ENCODE peak calls at places on chromosomes 6 and 20, in seven cellular contexts. E is HFFc6, V is WTC11, C is body of pancreas, S is bronchial epithelial cell, F is heart right ventricle, X is IMR-90. O is an unnamed sample.

GRCh38 chr20:35463455-35464300 is 8.3 kb downstream of the CEP250 start:
- DNase-seq in E (peak), V (peak), C (peak), S (peak), F (peak), X (peak), O (peak)

GRCh38 chr20:49887251-49887827 is 28.0 kb downstream of the SPATA2 start:
- DNase-seq in E (peak), V (no peak), C (peak), S (no peak), F (peak), X (peak), O (no peak)

GRCh38 chr6:137389150-137389664 is 105.0 kb downstream of the OLIG3 start:
- DNase-seq in E (no peak), V (no peak), C (no peak), S (peak), F (no peak), X (no peak), O (no peak)

GRCh38 chr6:157514659-157515496 is 133.9 kb downstream of the ZDHHC14 start:
- DNase-seq in E (peak), V (no peak), C (no peak), S (peak), F (peak), X (peak), O (no peak)

GRCh38 chr6:16420715-16421461 is 182.5 kb downstream of the GMPR start:
- DNase-seq in E (peak), V (no peak), C (no peak), S (no peak), F (no peak), X (peak), O (no peak)

GRCh38 chr20:58306421-58307261 is 2.9 kb upstream of the RAB22A start:
- DNase-seq in E (no peak), V (no peak), C (peak), S (peak), F (peak), X (peak), O (no peak)

GRCh38 chr20:13325033-13325432 is 104.0 kb downstream of the ISM1 start:
- DNase-seq in E (peak), V (peak), C (peak), S (peak), F (no peak), X (peak), O (peak)

GRCh38 chr6:167576798-167577528 is 249.7 kb upstream of the AFDN start:
- DNase-seq in E (no peak), V (no peak), C (no peak), S (no peak), F (no peak), X (no peak), O (no peak)

GRCh38 chr6:106316376-106316769 is 9.2 kb downstream of the ATG5 start:
- DNase-seq in E (no peak), V (no peak), C (no peak), S (no peak), F (no peak), X (no peak), O (no peak)

GRCh38 chr20:15109494-15109893 is 772.1 kb upstream of the FLRT3 start:
- DNase-seq in E (no peak), V (no peak), C (no peak), S (no peak), F (no peak), X (no peak), O (no peak)

GRCh38 chr6:90297124-90297865 is 652 bp upstream of the BACH2 start:
- DNase-seq in E (no peak), V (no peak), C (no peak), S (no peak), F (no peak), X (no peak), O (no peak)

GRCh38 chr6:2733324-2733723 is 17.4 kb downstream of the MYLK4 start:
- DNase-seq in E (no peak), V (no peak), C (peak), S (peak), F (peak), X (peak), O (no peak)

GRCh38 chr6:111691345-111692225 is 85.9 kb upstream of the TRAF3IP2 start:
- DNase-seq in E (peak), V (no peak), C (no peak), S (no peak), F (no peak), X (no peak), O (no peak)

GRCh38 chr6:35330541-35331119 is 11.7 kb upstream of the PPARD start:
- DNase-seq in E (no peak), V (no peak), C (no peak), S (no peak), F (no peak), X (no peak), O (no peak)

GRCh38 chr6:35328108-35328723 is 14.1 kb upstream of the PPARD start:
- DNase-seq in E (no peak), V (no peak), C (no peak), S (no peak), F (no peak), X (no peak), O (no peak)

GRCh38 chr6:35327349-35328027 is 14.9 kb upstream of the PPARD start:
- DNase-seq in E (peak), V (peak), C (peak), S (peak), F (peak), X (peak), O (peak)
- TF ChIP-seq CTCF in E (peak), V (peak), C (peak), S (peak), F (peak), X (peak), O (peak)

GRCh38 chr6:93418448-93419303 is 683 bp downstream of the EPHA7 start:
- DNase-seq in E (no peak), V (peak), C (peak), S (peak), F (peak), X (no peak), O (peak)

GRCh38 chr6:93424303-93425064 is 5.1 kb upstream of the EPHA7 start:
- DNase-seq in E (no peak), V (no peak), C (no peak), S (peak), F (no peak), X (no peak), O (peak)

GRCh38 chr6:93419304-93420162 is at the start of gene EPHA7:
- DNase-seq in E (peak), V (peak), C (peak), S (peak), F (peak), X (peak), O (peak)

GRCh38 chr6:93420163-93420806 is 926 bp upstream of the EPHA7 start:
- DNase-seq in E (no peak), V (no peak), C (no peak), S (no peak), F (no peak), X (no peak), O (no peak)

GRCh38 chr6:93423542-93423941 is 4.2 kb upstream of the EPHA7 start:
- DNase-seq in E (no peak), V (peak), C (peak), S (peak), F (no peak), X (no peak), O (peak)
- TF ChIP-seq CTCF in E (peak), V (peak), C (peak), S (peak), F (peak), X (peak), O (peak)

GRCh38 chr20:40948352-40949267 is 80.0 kb upstream of the TOP1 start:
- DNase-seq in E (peak), V (no peak), C (no peak), S (peak), F (no peak), X (peak), O (no peak)

GRCh38 chr20:40943591-40943990 is 85.0 kb upstream of the TOP1 start:
- DNase-seq in E (no peak), V (no peak), C (no peak), S (no peak), F (no peak), X (no peak), O (no peak)

GRCh38 chr20:40945189-40945588 is 83.4 kb upstream of the TOP1 start:
- DNase-seq in E (no peak), V (no peak), C (no peak), S (no peak), F (no peak), X (no peak), O (no peak)

GRCh38 chr20:40942775-40943174 is 85.8 kb upstream of the TOP1 start:
- DNase-seq in E (no peak), V (no peak), C (no peak), S (peak), F (no peak), X (no peak), O (no peak)

GRCh38 chr20:40945754-40946451 is 82.7 kb upstream of the TOP1 start:
- DNase-seq in E (peak), V (peak), C (peak), S (peak), F (peak), X (peak), O (peak)
- TF ChIP-seq CTCF in E (peak), V (no peak), C (no peak), S (peak), F (peak), X (peak), O (peak)

GRCh38 chr6:36912583-36912982 is 26.8 kb downstream of the C6orf89 start:
- DNase-seq in E (peak), V (no peak), C (no peak), S (peak), F (no peak), X (peak), O (peak)

GRCh38 chr6:36913082-36913481 is 27.3 kb downstream of the C6orf89 start:
- DNase-seq in E (no peak), V (no peak), C (no peak), S (no peak), F (no peak), X (no peak), O (no peak)

GRCh38 chr6:36916159-36916558 is 30.4 kb downstream of the C6orf89 start:
- DNase-seq in E (no peak), V (no peak), C (no peak), S (peak), F (no peak), X (peak), O (no peak)

GRCh38 chr6:36915599-36915998 is 29.8 kb downstream of the C6orf89 start:
- DNase-seq in E (no peak), V (no peak), C (no peak), S (no peak), F (no peak), X (no peak), O (no peak)

DNA sequence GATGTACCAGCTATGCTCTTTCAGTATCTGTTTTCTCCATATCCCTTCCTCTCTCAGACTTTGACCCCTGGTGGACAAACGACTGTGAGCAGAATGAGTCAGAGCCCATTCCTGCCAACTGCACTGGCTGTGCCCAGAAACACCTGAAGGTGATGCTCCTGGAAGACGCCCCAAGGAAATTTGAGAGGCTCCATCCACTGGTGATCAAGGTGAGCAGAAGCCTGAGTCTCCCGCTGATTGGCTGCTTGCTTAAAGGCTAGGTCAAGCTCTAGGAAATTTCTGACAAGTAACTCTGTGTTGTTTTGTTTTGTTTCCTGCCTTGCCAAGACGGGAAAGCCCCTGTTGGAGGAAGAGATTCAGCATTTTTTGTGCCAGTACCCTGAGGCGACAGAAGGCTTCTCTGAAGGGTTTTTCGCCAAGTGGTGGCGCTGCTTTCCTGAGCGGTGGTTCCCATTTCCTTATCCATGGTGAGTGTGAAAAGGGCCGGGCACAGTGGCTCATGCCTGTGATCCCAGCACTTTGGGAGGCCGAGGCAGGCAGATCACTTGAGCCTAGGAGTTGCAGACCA is 28.6 kb downstream of the C6orf89 start:
- DNase-seq in E (peak), V (peak), C (peak), S (peak), F (no peak), X (peak), O (peak)
- TF ChIP-seq CTCF in E (peak), V (no peak), C (no peak), S (peak), F (peak), X (peak), O (peak)

GRCh38 chr6:131163886-131164285 is 28.6 kb downstream of the AKAP7 start:
- DNase-seq in E (no peak), V (no peak), C (no peak), S (no peak), F (no peak), X (peak), O (no peak)

GRCh38 chr6:131169613-131170012 is 34.3 kb downstream of the AKAP7 start:
- DNase-seq in E (no peak), V (no peak), C (no peak), S (no peak), F (no peak), X (no peak), O (no peak)

GRCh38 chr6:131164506-131164905 is 29.2 kb downstream of the AKAP7 start:
- DNase-seq in E (peak), V (no peak), C (no peak), S (no peak), F (no peak), X (peak), O (no peak)

GRCh38 chr6:131172237-131172636 is 37.0 kb downstream of the AKAP7 start:
- DNase-seq in E (peak), V (no peak), C (no peak), S (peak), F (no peak), X (peak), O (no peak)

DNA sequence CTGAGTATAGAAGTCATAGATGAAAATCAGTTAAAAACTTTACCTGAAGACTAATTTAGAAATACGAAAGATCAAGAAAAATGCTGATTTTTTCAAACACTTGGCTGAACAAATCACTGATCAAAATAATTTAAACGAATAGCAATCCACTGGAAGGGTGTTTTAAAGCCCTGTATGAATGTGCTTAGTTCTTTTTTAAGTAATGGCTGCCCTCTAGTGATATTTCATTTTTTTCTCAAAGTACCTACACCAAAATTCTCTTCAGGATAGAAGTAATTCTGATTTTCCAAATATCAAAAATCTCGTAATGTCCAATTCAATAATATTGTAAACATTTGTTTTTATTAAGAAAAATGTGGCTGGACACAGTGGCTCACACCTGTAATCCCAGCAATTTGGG is 32.5 kb downstream of the AKAP7 start:
- DNase-seq in E (no peak), V (no peak), C (no peak), S (no peak), F (no peak), X (peak), O (no peak)
- TF ChIP-seq CTCF in E (peak), V (no peak), C (no peak), S (no peak), F (peak), X (peak), O (no peak)

DNA sequence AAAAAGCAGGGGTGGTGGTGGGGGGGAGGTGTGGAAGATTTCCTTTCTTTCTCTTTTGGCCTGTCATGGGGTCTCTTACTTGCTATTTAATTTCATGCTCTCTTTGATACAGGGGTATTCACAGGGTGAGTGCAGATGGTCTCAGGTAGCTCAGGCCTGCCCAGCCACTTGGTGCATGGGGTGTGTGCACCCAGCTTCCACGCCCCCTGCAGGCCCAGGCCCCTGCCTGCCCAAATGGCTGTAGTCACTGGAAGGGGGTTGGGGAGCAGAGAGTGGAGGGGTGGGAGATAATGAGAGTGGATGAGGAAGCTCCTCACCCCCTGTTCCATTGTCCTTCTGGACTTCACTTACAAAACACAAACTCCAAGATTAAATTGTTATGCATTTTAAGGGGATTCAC is 133.6 kb upstream of the SGK1 start:
- DNase-seq in E (no peak), V (peak), C (no peak), S (no peak), F (no peak), X (no peak), O (no peak)
- TF ChIP-seq CTCF in E (no peak), V (no peak), C (no peak), S (peak), F (no peak), X (no peak), O (no peak)

DNA sequence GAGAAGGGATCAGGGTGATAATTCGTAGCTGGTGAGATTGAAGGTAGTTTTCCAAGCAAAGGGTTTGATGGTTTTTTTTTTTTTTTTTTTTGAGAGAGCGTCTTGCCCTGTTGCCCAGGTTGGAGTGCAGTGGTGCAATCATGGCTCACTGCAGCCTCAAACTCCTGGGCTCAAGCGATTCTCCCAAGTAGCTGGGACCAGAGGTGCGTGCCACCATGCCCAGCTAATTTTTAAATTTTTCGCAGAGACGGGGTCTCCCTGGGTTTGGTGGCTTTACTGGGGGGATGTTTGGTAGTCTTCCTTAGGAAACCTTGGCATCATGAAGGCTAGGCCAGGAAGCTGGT is 76.8 kb upstream of the RNF24 start:
- DNase-seq in E (no peak), V (no peak), C (no peak), S (no peak), F (no peak), X (no peak), O (no peak)
- TF ChIP-seq CTCF in E (peak), V (peak), C (no peak), S (no peak), F (no peak), X (no peak), O (no peak)